ENCODE peak calls at places on chromosomes 2 and 18, in ten cellular contexts. S is cardiac fibroblast, G is lung, U is PC-3, D is neural progenitor cell, X is fibroblast of the aortic adventitia, T is AG09309, W is colonic mucosa, I is ovary, R is type B pancreatic cell. Z is an unnamed sample.

GRCh38 chr2:19256239-19256638 is 102.2 kb downstream of the OSR1 start:
- DNase-seq in S (peak; percentile 75), G (no peak), U (peak; percentile 99), D (no peak), X (peak; percentile 91), T (peak; percentile 92), W (no peak), I (no peak), R (no peak), Z (no peak)

GRCh38 chr2:7430421-7430868 is 513.2 kb downstream of the RNF144A start:
- DNase-seq in S (no peak), G (no peak), U (no peak), D (peak; percentile 15), X (no peak), T (no peak), W (no peak), I (no peak), R (no peak), Z (no peak)

GRCh38 chr2:210252699-210253606 is 27.7 kb upstream of the ACADL start:
- DNase-seq in S (no peak), G (peak; percentile 46), U (no peak), D (no peak), X (no peak), T (no peak), W (no peak), I (no peak), R (no peak), Z (no peak)

GRCh38 chr2:36918307-36918706 is 48.0 kb downstream of the STRN start:
- DNase-seq in S (peak; percentile 31), G (no peak), U (peak; percentile 13), D (no peak), X (peak; percentile 11), T (no peak), W (no peak), I (no peak), R (no peak), Z (no peak)

GRCh38 chr2:147433822-147434221 is 411.0 kb upstream of the ACVR2A start:
- DNase-seq in S (no peak), G (no peak), U (no peak), D (no peak), X (no peak), T (no peak), W (no peak), I (no peak), R (no peak), Z (no peak)

GRCh38 chr2:236583621-236584203 is 14.1 kb downstream of the ACKR3 start:
- DNase-seq in S (no peak), G (no peak), U (no peak), D (no peak), X (no peak), T (no peak), W (no peak), I (no peak), R (no peak), Z (no peak)

GRCh38 chr2:191280304-191280703 is 35.1 kb downstream of the MYO1B start:
- DNase-seq in S (no peak), G (no peak), U (no peak), D (peak; percentile 84), X (no peak), T (no peak), W (no peak), I (no peak), R (no peak), Z (no peak)

GRCh38 chr2:211077216-211077764 is 520.9 kb downstream of the CPS1 start:
- DNase-seq in S (no peak), G (no peak), U (peak; percentile 7), D (no peak), X (no peak), T (no peak), W (no peak), I (no peak), R (no peak), Z (no peak)

GRCh38 chr2:237254911-237255578 is 158.9 kb downstream of the COL6A3 start:
- DNase-seq in S (peak; percentile 91), G (no peak), U (peak; percentile 63), D (no peak), X (peak; percentile 88), T (no peak), W (no peak), I (no peak), R (no peak), Z (no peak)

GRCh38 chr2:20431772-20432171 is 15.1 kb upstream of the RHOB start:
- DNase-seq in S (no peak), G (no peak), U (no peak), D (no peak), X (no peak), T (no peak), W (no peak), I (no peak), R (no peak), Z (no peak)

GRCh38 chr2:118697771-118698170 is 149.7 kb downstream of the EN1 start:
- DNase-seq in S (peak; percentile 41), G (no peak), U (peak; percentile 91), D (no peak), X (peak; percentile 61), T (no peak), W (no peak), I (no peak), R (no peak), Z (no peak)

GRCh38 chr18:62420513-62421209 is 95.6 kb downstream of the TNFRSF11A start:
- DNase-seq in S (peak; percentile 81), G (no peak), U (peak; percentile 79), D (no peak), X (peak; percentile 73), T (no peak), W (peak; percentile 76), I (no peak), R (no peak), Z (no peak)

GRCh38 chr2:182522428-182522896 is 95.6 kb upstream of the PDE1A start:
- DNase-seq in S (no peak), G (no peak), U (no peak), D (peak; percentile 49), X (no peak), T (peak; percentile 31), W (no peak), I (no peak), R (no peak), Z (no peak)

GRCh38 chr18:51425475-51425874 is 228.0 kb upstream of the MEX3C start:
- DNase-seq in S (no peak), G (no peak), U (no peak), D (no peak), X (no peak), T (no peak), W (no peak), I (no peak), R (no peak), Z (no peak)

GRCh38 chr2:12081481-12082210 is 335.2 kb downstream of the LPIN1 start:
- DNase-seq in S (no peak), G (no peak), U (peak; percentile 72), D (no peak), X (no peak), T (no peak), W (no peak), I (no peak), R (no peak), Z (no peak)

GRCh38 chr2:71216501-71216900 is 10.4 kb downstream of the PAIP2B start:
- DNase-seq in S (no peak), G (peak; percentile 45), U (peak; percentile 63), D (no peak), X (no peak), T (no peak), W (no peak), I (no peak), R (no peak), Z (no peak)

GRCh38 chr2:220373878-220374277 is 746.4 kb downstream of the SLC4A3 start:
- DNase-seq in S (peak; percentile 3), G (no peak), U (peak; percentile 14), D (no peak), X (peak; percentile 8), T (peak; percentile 10), W (no peak), I (no peak), R (no peak), Z (no peak)

GRCh38 chr2:72602711-72603110 is 223.1 kb downstream of the EXOC6B start:
- DNase-seq in S (no peak), G (no peak), U (no peak), D (no peak), X (no peak), T (no peak), W (no peak), I (no peak), R (no peak), Z (no peak)

GRCh38 chr2:72603481-72603880 is 222.4 kb downstream of the EXOC6B start:
- DNase-seq in S (peak; percentile 14), G (no peak), U (peak; percentile 3), D (no peak), X (peak; percentile 16), T (no peak), W (no peak), I (no peak), R (no peak), Z (no peak)

GRCh38 chr2:72607189-72607588 is 218.6 kb downstream of the EXOC6B start:
- DNase-seq in S (no peak), G (no peak), U (no peak), D (no peak), X (no peak), T (no peak), W (no peak), I (no peak), R (no peak), Z (no peak)

GRCh38 chr2:72602095-72602494 is 223.7 kb downstream of the EXOC6B start:
- DNase-seq in S (no peak), G (no peak), U (no peak), D (no peak), X (no peak), T (no peak), W (no peak), I (no peak), R (no peak), Z (no peak)

GRCh38 chr2:72605836-72606442 is 219.9 kb downstream of the EXOC6B start:
- DNase-seq in S (peak; percentile 45), G (no peak), U (peak; percentile 52), D (peak; percentile 6), X (peak; percentile 56), T (no peak), W (no peak), I (no peak), R (no peak), Z (no peak)
- TF ChIP-seq CTCF in S (peak; percentile 63), G (peak; percentile 8), U (peak; percentile 86), D (peak; percentile 73), X (peak; percentile 75), T (peak; percentile 54), W (peak; percentile 66), I (no peak), R (peak; percentile 84), Z (peak; percentile 70)

GRCh38 chr2:98252394-98252793 is 93.9 kb upstream of the CNGA3 start:
- DNase-seq in S (no peak), G (no peak), U (no peak), D (no peak), X (no peak), T (no peak), W (no peak), I (no peak), R (no peak), Z (no peak)
- TF ChIP-seq CTCF in S (no peak), G (no peak), U (no peak), D (no peak), X (no peak), T (no peak), W (no peak), I (no peak), R (no peak), Z (no peak)

GRCh38 chr2:16931441-16931840 is 265.8 kb upstream of the CYRIA start:
- DNase-seq in S (no peak), G (no peak), U (no peak), D (no peak), X (no peak), T (no peak), W (no peak), I (no peak), R (no peak), Z (no peak)
- TF ChIP-seq CTCF in S (no peak), G (no peak), U (no peak), D (no peak), X (no peak), T (no peak), W (no peak), I (no peak), R (no peak), Z (no peak)

GRCh38 chr18:13629841-13630747 is 96.3 kb downstream of the FAM210A start:
- DNase-seq in S (peak; percentile 66), G (peak; percentile 39), U (peak; percentile 74), D (peak; percentile 87), X (peak; percentile 61), T (no peak), W (peak; percentile 49), I (no peak), R (no peak), Z (no peak)
- TF ChIP-seq CTCF in S (peak; percentile 63), G (peak; percentile 81), U (peak; percentile 88), D (peak; percentile 88), X (peak; percentile 72), T (peak; percentile 86), W (peak; percentile 68), I (peak; percentile 68), R (peak; percentile 89), Z (peak; percentile 79)